ENCODE peak calls at places on chromosomes 13 and 19, in six cellular contexts. W is body of pancreas, Q is A549, B is adrenal gland, L is spleen, G is ovary. K is an unnamed sample.

GRCh38 chr19:35641515-35642151 is at the start of gene ETV2:
- DNase-seq in W (no peak), Q (no peak), B (no peak), L (peak), G (peak), K (no peak)

GRCh38 chr13:65856464-65856863 is 1373.7 kb downstream of the PCDH9 start:
- DNase-seq in W (no peak), Q (no peak), B (no peak), L (no peak), G (no peak), K (no peak)

GRCh38 chr19:45526143-45526542 is 18.9 kb downstream of the VASP start:
- DNase-seq in W (peak), Q (peak), B (peak), L (no peak), G (peak), K (peak)

GRCh38 chr19:49823472-49823871 is 5.4 kb downstream of the MED25 start:
- DNase-seq in W (no peak), Q (no peak), B (no peak), L (no peak), G (no peak), K (no peak)

GRCh38 chr19:58563034-58563573 is 4.7 kb upstream of the UBE2M start:
- DNase-seq in W (peak), Q (no peak), B (no peak), L (peak), G (peak), K (peak)

GRCh38 chr13:105979586-105979985 is 555.9 kb downstream of the EFNB2 start:
- DNase-seq in W (peak), Q (peak), B (no peak), L (no peak), G (no peak), K (no peak)

GRCh38 chr13:33245505-33245904 is 40.0 kb downstream of the STARD13 start:
- DNase-seq in W (no peak), Q (no peak), B (no peak), L (no peak), G (no peak), K (no peak)

GRCh38 chr13:50094615-50095293 is 79.5 kb downstream of the KCNRG start:
- DNase-seq in W (no peak), Q (no peak), B (no peak), L (no peak), G (no peak), K (no peak)

GRCh38 chr19:10819124-10820060 is 16.6 kb downstream of the TMED1 start:
- DNase-seq in W (no peak), Q (no peak), B (no peak), L (no peak), G (no peak), K (no peak)

GRCh38 chr19:29277107-29277506 is 64.2 kb upstream of the UQCRFS1 start:
- DNase-seq in W (peak), Q (peak), B (peak), L (peak), G (no peak), K (peak)

GRCh38 chr13:114313061-114313860 is 1.0 kb upstream of the CHAMP1 start:
- DNase-seq in W (no peak), Q (peak), B (peak), L (peak), G (peak), K (no peak)

GRCh38 chr13:75762066-75762937 is 126.2 kb downstream of the LMO7 start:
- DNase-seq in W (no peak), Q (peak), B (no peak), L (no peak), G (no peak), K (no peak)

GRCh38 chr19:32063601-32064000 is 281.8 kb upstream of the ZNF507 start:
- DNase-seq in W (no peak), Q (no peak), B (no peak), L (no peak), G (no peak), K (no peak)

GRCh38 chr13:66424417-66424816 is 805.7 kb downstream of the PCDH9 start:
- DNase-seq in W (no peak), Q (no peak), B (no peak), L (no peak), G (no peak), K (no peak)

GRCh38 chr19:16373539-16373938 is 48.9 kb downstream of the KLF2 start:
- DNase-seq in W (peak), Q (no peak), B (peak), L (peak), G (peak), K (peak)

GRCh38 chr19:40524655-40525054 is 52.0 kb upstream of the SHKBP1 start:
- DNase-seq in W (no peak), Q (no peak), B (no peak), L (no peak), G (no peak), K (no peak)

GRCh38 chr19:38319421-38320258 is at the start of gene KCNK6:
- DNase-seq in W (peak), Q (no peak), B (peak), L (peak), G (peak), K (no peak)

GRCh38 chr19:38316477-38317067 is 825 bp upstream of the YIF1B start:
- DNase-seq in W (no peak), Q (no peak), B (no peak), L (no peak), G (no peak), K (no peak)

GRCh38 chr19:38317104-38317612 is 1.4 kb upstream of the YIF1B start:
- DNase-seq in W (no peak), Q (no peak), B (peak), L (peak), G (no peak), K (no peak)

GRCh38 chr19:38318595-38319142 is 976 bp upstream of the KCNK6 start:
- DNase-seq in W (peak), Q (no peak), B (peak), L (no peak), G (peak), K (peak)

DNA sequence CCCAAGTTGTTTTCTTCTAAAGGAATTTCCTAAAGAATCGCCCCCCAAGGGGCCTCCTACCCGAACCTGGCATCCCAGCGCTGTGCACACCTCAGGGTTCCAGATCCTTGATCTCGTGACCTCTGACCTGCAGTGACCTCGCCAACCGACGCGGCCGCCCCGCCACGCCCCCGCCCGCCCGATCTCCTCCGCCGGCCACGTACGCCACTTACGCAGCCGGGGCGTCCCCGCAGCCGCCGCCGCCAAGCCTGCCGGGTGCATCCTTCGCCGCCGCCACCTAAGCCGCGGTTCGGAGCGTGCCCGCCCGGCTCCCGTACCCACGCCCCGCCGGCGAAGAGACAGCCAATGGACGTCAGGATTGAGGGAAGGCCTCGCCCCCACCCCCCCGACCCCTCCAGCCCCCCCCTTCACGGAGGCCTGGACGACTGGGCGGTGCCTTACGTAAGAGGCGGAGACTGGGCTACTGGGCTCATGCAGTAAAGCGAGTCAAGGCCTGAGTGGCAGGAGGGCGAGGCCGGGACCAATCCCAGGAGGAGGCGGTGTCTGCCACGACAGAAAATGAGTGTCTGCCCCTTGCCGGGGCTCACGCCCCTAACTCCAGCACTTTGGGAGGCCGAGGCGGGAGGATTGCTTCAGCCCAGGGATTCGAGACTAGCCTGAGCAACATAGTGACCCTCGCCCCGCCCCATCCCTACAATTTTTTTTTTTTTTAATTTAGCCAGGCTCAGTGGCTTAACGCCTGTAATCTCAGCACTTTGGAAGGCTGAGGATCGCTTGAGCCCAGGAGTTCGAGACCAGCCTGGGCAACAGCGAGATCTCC is at the start of gene YIF1B:
- DNase-seq in W (peak), Q (peak), B (peak), L (peak), G (peak), K (peak)
- TF ChIP-seq POLR2A in W (peak), Q (peak), B (no peak), L (no peak), G (no peak), K (peak)

GRCh38 chr19:18290250-18291018 is 9.0 kb upstream of the JUND start:
- DNase-seq in W (no peak), Q (no peak), B (peak), L (peak), G (peak), K (no peak)

GRCh38 chr19:18292810-18293641 is 11.6 kb upstream of the JUND start:
- DNase-seq in W (peak), Q (peak), B (peak), L (peak), G (peak), K (peak)

GRCh38 chr19:18291019-18291524 is 9.7 kb upstream of the JUND start:
- DNase-seq in W (no peak), Q (no peak), B (no peak), L (no peak), G (peak), K (no peak)

GRCh38 chr19:18292460-18292809 is 11.0 kb upstream of the JUND start:
- DNase-seq in W (no peak), Q (no peak), B (no peak), L (no peak), G (no peak), K (no peak)

DNA sequence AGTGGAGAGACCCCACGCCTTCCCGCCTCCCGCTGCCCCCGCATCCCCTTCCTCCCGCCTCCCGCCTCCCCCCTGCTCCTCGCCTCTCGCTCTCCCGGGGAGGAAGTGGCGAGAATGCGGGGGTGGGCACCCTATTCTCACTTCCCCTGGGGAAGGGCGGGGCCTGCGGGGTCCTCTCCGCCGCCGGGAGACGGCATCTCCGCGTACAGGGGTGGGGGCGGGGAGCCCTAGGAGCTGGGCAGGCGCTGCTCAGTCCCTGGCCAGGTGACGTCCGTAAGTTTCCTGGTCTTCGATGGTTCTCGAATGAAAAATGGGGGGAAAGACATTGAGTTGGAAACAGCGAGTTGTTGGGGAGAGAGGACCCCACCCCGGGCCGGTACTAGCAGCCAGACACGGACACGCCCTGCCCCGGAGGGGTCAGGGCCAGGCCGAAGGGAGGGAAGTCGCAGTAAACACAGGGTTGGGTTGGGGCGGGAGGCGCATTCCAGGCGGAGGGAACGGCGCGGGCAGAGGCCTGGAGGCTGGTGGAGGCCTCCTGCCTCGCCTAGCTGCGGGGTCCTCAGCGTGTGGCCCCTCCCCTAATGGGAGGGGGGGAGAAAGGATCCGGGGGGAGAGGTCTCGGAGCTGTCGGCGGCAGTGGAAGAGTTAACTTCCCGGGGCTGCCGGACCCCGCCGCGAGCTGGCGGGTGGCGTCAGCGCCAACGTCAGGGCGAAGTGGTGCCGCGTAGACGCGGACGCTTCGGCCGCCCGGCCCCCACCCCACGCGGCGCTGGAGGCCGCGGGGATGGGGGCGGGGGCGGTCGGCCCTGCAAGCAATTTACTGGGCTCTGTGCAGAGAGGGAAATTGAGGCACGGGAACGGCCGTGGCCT is 10.4 kb upstream of the JUND start:
- DNase-seq in W (peak), Q (peak), B (peak), L (peak), G (peak), K (peak)
- TF ChIP-seq POLR2A in W (peak), Q (peak), B (peak), L (peak), G (peak), K (peak)

DNA sequence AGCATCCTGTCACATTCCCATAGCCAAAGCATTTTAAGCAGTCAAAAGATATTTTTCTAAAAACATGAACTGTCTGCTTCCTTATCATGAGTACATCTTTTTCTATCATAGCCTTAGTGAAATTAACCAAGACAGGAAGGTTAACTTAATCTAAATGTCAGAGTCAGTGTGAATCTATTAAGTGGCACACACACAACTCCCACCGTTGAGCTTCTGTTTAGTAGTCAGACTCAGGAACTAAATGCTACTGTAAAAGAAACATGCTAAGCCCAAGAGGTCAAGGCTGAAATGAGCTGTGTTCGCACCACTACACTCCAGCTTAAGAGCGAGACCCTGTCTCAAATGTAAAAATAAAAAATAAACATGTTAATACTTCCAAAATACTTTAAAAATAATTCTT is 7.7 kb upstream of the POU4F1 start:
- DNase-seq in W (no peak), Q (no peak), B (no peak), L (no peak), G (no peak), K (no peak)
- TF ChIP-seq POLR2A in W (no peak), Q (no peak), B (no peak), L (no peak), G (no peak), K (no peak)

GRCh38 chr19:1855040-1855827 is 7.0 kb upstream of the REXO1 start:
- DNase-seq in W (peak), Q (peak), B (peak), L (peak), G (peak), K (peak)
- TF ChIP-seq POLR2A in W (peak), Q (no peak), B (peak), L (peak), G (no peak), K (peak)

GRCh38 chr19:27709496-27709895 is 1503.5 kb downstream of the UQCRFS1 start:
- DNase-seq in W (no peak), Q (no peak), B (no peak), L (no peak), G (no peak), K (no peak)
- TF ChIP-seq POLR2A in W (no peak), Q (no peak), B (no peak), L (no peak), G (no peak), K (no peak)

K was measured in sigmoid colon.